ENCODE peak calls at places on chromosomes 4 and X, in six cellular contexts. One of them, this sample, is unnamed.

GRCh38 chr4:112416464-112416863 is 99.5 kb downstream of the NEUROG2 start:
- DNase-seq in HepG2: no peak
- DNase-seq in K562: no peak
- DNase-seq in GM12878: no peak
- DNase-seq in A549: no peak
- DNase-seq in IMR-90: no peak
- DNase-seq in this sample: no peak

GRCh38 chr4:6674500-6675149 is 19.1 kb upstream of the S100P start:
- DNase-seq in HepG2: peak
- DNase-seq in K562: peak
- DNase-seq in GM12878: peak
- DNase-seq in A549: peak
- DNase-seq in IMR-90: peak
- DNase-seq in this sample: no peak

GRCh38 chr4:109301691-109302365 is 630 bp downstream of the COL25A1 start:
- DNase-seq in HepG2: no peak
- DNase-seq in K562: no peak
- DNase-seq in GM12878: no peak
- DNase-seq in A549: no peak
- DNase-seq in IMR-90: no peak
- DNase-seq in this sample: peak

GRCh38 chrX:77502951-77503525 is 55.8 kb downstream of the FGF16 start:
- DNase-seq in HepG2: peak
- DNase-seq in K562: no peak
- DNase-seq in GM12878: no peak
- DNase-seq in A549: no peak
- DNase-seq in IMR-90: no peak
- DNase-seq in this sample: no peak

GRCh38 chr4:11341337-11342043 is 87.2 kb downstream of the HS3ST1 start:
- DNase-seq in HepG2: no peak
- DNase-seq in K562: no peak
- DNase-seq in GM12878: no peak
- DNase-seq in A549: no peak
- DNase-seq in IMR-90: no peak
- DNase-seq in this sample: no peak

GRCh38 chr4:15951781-15952180 is 11.2 kb downstream of the FGFBP2 start:
- DNase-seq in HepG2: no peak
- DNase-seq in K562: no peak
- DNase-seq in GM12878: no peak
- DNase-seq in A549: no peak
- DNase-seq in IMR-90: no peak
- DNase-seq in this sample: no peak

GRCh38 chrX:134171661-134172587 is 65.1 kb upstream of the CCDC160 start:
- DNase-seq in HepG2: no peak
- DNase-seq in K562: no peak
- DNase-seq in GM12878: no peak
- DNase-seq in A549: no peak
- DNase-seq in IMR-90: no peak
- DNase-seq in this sample: no peak

GRCh38 chrX:112967903-112968302 is 127.3 kb upstream of the AMOT start:
- DNase-seq in HepG2: no peak
- DNase-seq in K562: no peak
- DNase-seq in GM12878: no peak
- DNase-seq in A549: no peak
- DNase-seq in IMR-90: no peak
- DNase-seq in this sample: no peak

GRCh38 chrX:22409418-22409817 is 136.7 kb downstream of the CBLL2 start:
- DNase-seq in HepG2: no peak
- DNase-seq in K562: no peak
- DNase-seq in GM12878: no peak
- DNase-seq in A549: no peak
- DNase-seq in IMR-90: no peak
- DNase-seq in this sample: no peak

GRCh38 chr4:77040265-77040664 is 35.5 kb downstream of the CCNI start:
- DNase-seq in HepG2: no peak
- DNase-seq in K562: no peak
- DNase-seq in GM12878: no peak
- DNase-seq in A549: no peak
- DNase-seq in IMR-90: peak
- DNase-seq in this sample: no peak

GRCh38 chr4:153402366-153402765 is 57.9 kb downstream of the MND1 start:
- DNase-seq in HepG2: no peak
- DNase-seq in K562: no peak
- DNase-seq in GM12878: no peak
- DNase-seq in A549: no peak
- DNase-seq in IMR-90: no peak
- DNase-seq in this sample: no peak

GRCh38 chr4:124459922-124460301 is 252.6 kb downstream of the ANKRD50 start:
- DNase-seq in HepG2: no peak
- DNase-seq in K562: no peak
- DNase-seq in GM12878: no peak
- DNase-seq in A549: no peak
- DNase-seq in IMR-90: no peak
- DNase-seq in this sample: no peak

GRCh38 chrX:139776614-139777013 is 68.6 kb upstream of the MCF2 start:
- DNase-seq in HepG2: no peak
- DNase-seq in K562: no peak
- DNase-seq in GM12878: no peak
- DNase-seq in A549: no peak
- DNase-seq in IMR-90: no peak
- DNase-seq in this sample: no peak

GRCh38 chrX:47078129-47079043 is at the start of gene RGN:
- DNase-seq in HepG2: peak
- DNase-seq in K562: no peak
- DNase-seq in GM12878: no peak
- DNase-seq in A549: no peak
- DNase-seq in IMR-90: no peak
- DNase-seq in this sample: no peak

GRCh38 chr4:1170156-1170804 is 2.1 kb downstream of the SPON2 start:
- DNase-seq in HepG2: no peak
- DNase-seq in K562: no peak
- DNase-seq in GM12878: no peak
- DNase-seq in A549: no peak
- DNase-seq in IMR-90: no peak
- DNase-seq in this sample: no peak

GRCh38 chr4:1172971-1173757 is 781 bp upstream of the SPON2 start:
- DNase-seq in HepG2: peak
- DNase-seq in K562: no peak
- DNase-seq in GM12878: no peak
- DNase-seq in A549: peak
- DNase-seq in IMR-90: peak
- DNase-seq in this sample: no peak

GRCh38 chr4:1172228-1172851 is at the start of gene SPON2:
- DNase-seq in HepG2: peak
- DNase-seq in K562: no peak
- DNase-seq in GM12878: no peak
- DNase-seq in A549: no peak
- DNase-seq in IMR-90: peak
- DNase-seq in this sample: no peak

GRCh38 chr4:1170805-1171305 is 1.5 kb downstream of the SPON2 start:
- DNase-seq in HepG2: no peak
- DNase-seq in K562: no peak
- DNase-seq in GM12878: no peak
- DNase-seq in A549: no peak
- DNase-seq in IMR-90: no peak
- DNase-seq in this sample: no peak

GRCh38 chr4:1171306-1172227 is 816 bp downstream of the SPON2 start:
- DNase-seq in HepG2: no peak
- DNase-seq in K562: no peak
- DNase-seq in GM12878: no peak
- DNase-seq in A549: no peak
- DNase-seq in IMR-90: no peak
- DNase-seq in this sample: no peak
- TF ChIP-seq BHLHE40 in HepG2: no peak
- TF ChIP-seq BHLHE40 in K562: no peak
- TF ChIP-seq BHLHE40 in GM12878: no peak
- TF ChIP-seq BHLHE40 in A549: no peak
- TF ChIP-seq BHLHE40 in IMR-90: no peak
- TF ChIP-seq BHLHE40 in this sample: no peak

GRCh38 chr4:89753601-89754066 is 83.3 kb downstream of the SNCA start:
- DNase-seq in HepG2: peak
- DNase-seq in K562: no peak
- DNase-seq in GM12878: no peak
- DNase-seq in A549: peak
- DNase-seq in IMR-90: peak
- DNase-seq in this sample: peak
- TF ChIP-seq BHLHE40 in HepG2: no peak
- TF ChIP-seq BHLHE40 in K562: no peak
- TF ChIP-seq BHLHE40 in GM12878: no peak
- TF ChIP-seq BHLHE40 in A549: no peak
- TF ChIP-seq BHLHE40 in IMR-90: peak
- TF ChIP-seq BHLHE40 in this sample: no peak

GRCh38 chr4:38514465-38515146 is 149.4 kb upstream of the KLF3 start:
- DNase-seq in HepG2: no peak
- DNase-seq in K562: no peak
- DNase-seq in GM12878: no peak
- DNase-seq in A549: no peak
- DNase-seq in IMR-90: no peak
- DNase-seq in this sample: no peak
- TF ChIP-seq BHLHE40 in HepG2: no peak
- TF ChIP-seq BHLHE40 in K562: no peak
- TF ChIP-seq BHLHE40 in GM12878: no peak
- TF ChIP-seq BHLHE40 in A549: no peak
- TF ChIP-seq BHLHE40 in IMR-90: no peak
- TF ChIP-seq BHLHE40 in this sample: no peak

GRCh38 chrX:107724653-107725052 is 50.9 kb downstream of the TSC22D3 start:
- DNase-seq in HepG2: no peak
- DNase-seq in K562: no peak
- DNase-seq in GM12878: no peak
- DNase-seq in A549: no peak
- DNase-seq in IMR-90: no peak
- DNase-seq in this sample: no peak
- TF ChIP-seq BHLHE40 in HepG2: no peak
- TF ChIP-seq BHLHE40 in K562: no peak
- TF ChIP-seq BHLHE40 in GM12878: no peak
- TF ChIP-seq BHLHE40 in A549: no peak
- TF ChIP-seq BHLHE40 in IMR-90: no peak
- TF ChIP-seq BHLHE40 in this sample: no peak

GRCh38 chrX:23773601-23774175 is 9.3 kb upstream of the SAT1 start:
- DNase-seq in HepG2: no peak
- DNase-seq in K562: no peak
- DNase-seq in GM12878: peak
- DNase-seq in A549: no peak
- DNase-seq in IMR-90: no peak
- DNase-seq in this sample: no peak
- TF ChIP-seq BHLHE40 in HepG2: no peak
- TF ChIP-seq BHLHE40 in K562: no peak
- TF ChIP-seq BHLHE40 in GM12878: no peak
- TF ChIP-seq BHLHE40 in A549: no peak
- TF ChIP-seq BHLHE40 in IMR-90: no peak
- TF ChIP-seq BHLHE40 in this sample: no peak